ENCODE peak calls at places on chromosomes 11 and 22, in five cellular contexts. F is breast epithelium, A is K562, X is suprapubic skin, Q is prostate gland. E is an unnamed sample.

GRCh38 chr11:9755561-9755960 is 91.7 kb downstream of the SWAP70 start:
- DNase-seq in F (no peak), A (no peak), X (no peak), Q (no peak), E (no peak)

GRCh38 chr11:69669486-69669885 is 5.7 kb downstream of the LTO1 start:
- DNase-seq in F (peak), A (no peak), X (no peak), Q (no peak), E (peak)

GRCh38 chr22:38467904-38468760 is at the start of gene KDELR3:
- DNase-seq in F (no peak), A (peak), X (peak), Q (peak), E (peak)

GRCh38 chr11:16902979-16903378 is 111.2 kb downstream of the PLEKHA7 start:
- DNase-seq in F (no peak), A (no peak), X (no peak), Q (no peak), E (no peak)

GRCh38 chr11:13358871-13359270 is 81.3 kb downstream of the BMAL1 start:
- DNase-seq in F (no peak), A (no peak), X (no peak), Q (no peak), E (no peak)

GRCh38 chr11:130198292-130198691 is 38.7 kb downstream of the ST14 start:
- DNase-seq in F (no peak), A (peak), X (no peak), Q (no peak), E (peak)

GRCh38 chr22:39960791-39961746 is 872 bp downstream of the TMA7B start:
- DNase-seq in F (no peak), A (peak), X (no peak), Q (no peak), E (peak)

GRCh38 chr22:27157090-27157489 is 499.7 kb downstream of the MIAT start:
- DNase-seq in F (no peak), A (no peak), X (no peak), Q (no peak), E (no peak)

GRCh38 chr11:94885133-94885532 is 88.2 kb downstream of the CWC15 start:
- DNase-seq in F (no peak), A (no peak), X (no peak), Q (no peak), E (no peak)

GRCh38 chr11:8098361-8098760 is 17.4 kb downstream of the TUB start:
- DNase-seq in F (no peak), A (no peak), X (no peak), Q (no peak), E (peak)

GRCh38 chr11:47348859-47349258 is 3.6 kb downstream of the MYBPC3 start:
- DNase-seq in F (no peak), A (no peak), X (no peak), Q (no peak), E (no peak)

GRCh38 chr11:64271339-64272132 is 12.9 kb downstream of the BAD start:
- DNase-seq in F (peak), A (peak), X (peak), Q (peak), E (peak)

GRCh38 chr11:64268028-64268686 is 16.3 kb downstream of the BAD start:
- DNase-seq in F (no peak), A (no peak), X (no peak), Q (peak), E (peak)

GRCh38 chr11:64267207-64267945 is 16.0 kb downstream of the PLCB3 start:
- DNase-seq in F (no peak), A (no peak), X (no peak), Q (no peak), E (peak)

GRCh38 chr11:64268687-64269379 is 15.6 kb downstream of the BAD start:
- DNase-seq in F (no peak), A (peak), X (no peak), Q (no peak), E (peak)

DNA sequence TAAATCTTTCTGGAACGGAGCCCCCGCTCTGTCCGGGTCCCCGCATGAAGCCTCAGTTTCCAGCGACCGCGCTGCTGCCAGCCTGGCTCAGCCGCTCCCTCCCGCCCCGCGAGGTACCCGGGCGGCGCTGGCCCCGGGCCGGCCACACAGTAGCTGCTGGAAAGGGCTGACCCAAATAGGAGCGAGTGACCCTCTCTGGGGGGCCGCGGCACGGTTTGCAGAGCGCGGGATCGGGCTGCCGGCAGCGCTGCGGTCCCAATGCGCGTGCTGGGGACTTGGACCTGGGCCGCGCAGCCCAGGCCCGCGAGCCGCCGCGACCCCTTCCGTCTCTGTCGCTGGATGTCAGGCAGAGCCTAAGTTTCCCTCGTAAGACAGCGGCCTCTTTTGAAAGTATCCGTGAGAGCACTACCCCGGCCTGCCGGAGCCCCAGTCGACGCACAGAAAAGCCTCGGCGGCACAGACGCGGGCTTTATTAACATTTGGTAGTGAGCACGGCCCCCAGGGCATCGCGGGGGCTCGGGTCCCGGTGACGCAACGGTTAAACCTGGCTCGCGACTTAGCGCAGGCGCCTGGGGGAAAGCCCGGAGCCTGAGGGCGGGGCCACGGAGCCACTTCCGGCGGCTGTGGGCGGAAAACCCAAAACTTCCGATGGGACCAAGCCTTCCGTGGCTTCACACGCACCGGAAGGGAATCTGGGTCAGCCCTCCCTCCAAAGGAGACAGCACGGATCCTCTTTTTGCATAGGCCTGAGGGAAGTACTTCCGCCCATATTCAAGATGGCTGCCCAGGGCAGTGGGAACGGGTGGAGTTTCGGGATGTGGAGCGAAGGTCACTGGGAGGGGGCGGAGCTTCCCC is 14.9 kb downstream of the BAD start:
- DNase-seq in F (peak), A (peak), X (peak), Q (peak), E (peak)
- TF ChIP-seq POLR2AphosphoS5 in F (peak), A (peak), X (peak), Q (peak), E (peak)

GRCh38 chr11:102451041-102451692 is 1.4 kb downstream of the TMEM123 start:
- DNase-seq in F (no peak), A (no peak), X (no peak), Q (no peak), E (no peak)

GRCh38 chr11:102448869-102449224 is 3.7 kb downstream of the TMEM123 start:
- DNase-seq in F (no peak), A (no peak), X (no peak), Q (no peak), E (no peak)

GRCh38 chr11:102447941-102448868 is 4.4 kb downstream of the TMEM123 start:
- DNase-seq in F (no peak), A (no peak), X (no peak), Q (no peak), E (no peak)

GRCh38 chr11:102451693-102452460 is 688 bp downstream of the TMEM123 start:
- DNase-seq in F (no peak), A (peak), X (peak), Q (peak), E (peak)

DNA sequence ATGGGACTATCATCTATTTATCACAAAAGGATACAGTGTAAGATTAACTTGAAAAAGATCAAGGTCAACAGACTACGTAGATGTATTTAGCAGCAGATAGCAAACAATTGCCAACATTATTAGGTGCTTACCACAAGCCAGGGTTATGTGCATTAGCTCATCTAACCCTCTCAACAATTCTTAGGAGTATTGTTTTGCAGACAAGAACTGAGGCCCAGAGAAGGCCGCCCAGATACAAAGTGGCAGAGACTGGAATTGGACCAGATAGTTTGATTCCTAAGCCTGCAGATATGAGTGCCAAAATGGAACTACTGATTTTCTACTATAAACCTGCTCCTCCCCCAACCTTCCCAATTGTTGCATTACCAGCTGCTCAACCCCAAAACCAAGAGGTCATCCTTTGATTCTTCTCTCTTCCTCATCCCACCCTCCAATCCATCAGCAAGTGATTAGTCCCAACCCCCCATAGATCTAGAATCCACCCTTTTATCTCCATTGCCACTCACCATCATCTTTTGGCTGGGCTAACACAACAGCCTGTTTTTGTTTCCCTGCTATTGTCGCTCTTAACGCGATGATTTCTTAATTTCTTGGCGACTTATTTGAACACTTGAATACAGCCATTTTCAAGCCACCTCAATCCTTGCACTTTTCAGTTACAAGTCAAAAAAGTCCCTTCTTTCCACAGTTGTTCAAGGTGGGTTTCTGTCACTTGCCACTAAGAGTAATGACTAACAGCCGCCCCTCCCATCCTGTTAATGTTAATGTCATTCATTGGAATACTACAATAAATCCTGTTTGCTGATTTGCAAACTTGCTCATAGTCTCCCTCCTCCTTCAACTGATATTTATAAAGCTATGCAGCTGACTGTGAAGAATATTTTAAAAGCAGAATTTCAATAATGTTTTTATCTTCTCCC is 2.7 kb downstream of the TMEM123 start:
- DNase-seq in F (no peak), A (no peak), X (no peak), Q (no peak), E (no peak)
- TF ChIP-seq POLR2A in F (no peak), A (no peak), X (no peak), Q (no peak), E (no peak)

DNA sequence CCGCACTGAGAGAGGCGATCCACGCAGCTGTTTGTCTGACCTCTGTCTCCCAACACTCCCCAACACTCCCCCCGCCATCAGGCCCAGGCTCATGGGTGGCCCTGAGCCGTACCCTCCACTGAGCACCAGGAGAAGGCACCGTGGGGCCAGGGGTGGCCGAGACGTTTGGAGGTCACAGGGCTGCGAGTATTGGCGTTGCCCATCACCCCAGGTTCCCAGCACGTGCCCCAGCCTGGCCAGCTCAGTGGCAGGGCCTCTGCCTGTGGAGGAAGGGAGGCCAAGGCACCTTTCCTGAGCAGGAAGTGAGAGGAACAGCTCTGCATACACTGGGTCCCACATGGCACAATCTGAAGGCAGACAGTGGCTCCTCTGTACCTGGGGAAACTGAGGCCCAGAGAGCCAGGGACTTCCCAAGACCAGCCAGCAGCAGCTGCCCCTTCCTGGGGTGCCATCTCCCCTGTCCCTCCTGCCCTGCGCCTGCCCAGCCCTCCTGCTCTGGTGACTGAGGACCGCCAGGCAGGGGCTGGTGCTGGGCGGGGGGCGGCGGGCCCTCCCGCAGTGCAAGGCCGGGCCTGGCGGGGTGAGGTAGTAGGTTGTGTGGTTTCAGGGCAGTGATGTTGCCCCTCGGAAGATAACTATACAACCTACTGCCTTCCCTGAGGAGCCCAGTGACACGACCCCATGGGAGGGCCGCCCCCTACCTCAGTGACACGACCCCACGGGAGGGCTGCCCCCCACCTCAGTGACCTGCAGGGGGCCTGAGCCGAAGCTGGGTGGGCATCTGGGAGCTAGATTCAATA is 37.0 kb upstream of the PPARA start:
- DNase-seq in F (no peak), A (no peak), X (no peak), Q (no peak), E (no peak)
- TF ChIP-seq POLR2AphosphoS5 in F (no peak), A (no peak), X (no peak), Q (no peak), E (peak)

GRCh38 chr11:104462346-104462745 is 298.4 kb upstream of the PDGFD start:
- DNase-seq in F (no peak), A (no peak), X (no peak), Q (no peak), E (no peak)
- TF ChIP-seq POLR2A in F (no peak), A (no peak), X (no peak), Q (no peak), E (no peak)

DNA sequence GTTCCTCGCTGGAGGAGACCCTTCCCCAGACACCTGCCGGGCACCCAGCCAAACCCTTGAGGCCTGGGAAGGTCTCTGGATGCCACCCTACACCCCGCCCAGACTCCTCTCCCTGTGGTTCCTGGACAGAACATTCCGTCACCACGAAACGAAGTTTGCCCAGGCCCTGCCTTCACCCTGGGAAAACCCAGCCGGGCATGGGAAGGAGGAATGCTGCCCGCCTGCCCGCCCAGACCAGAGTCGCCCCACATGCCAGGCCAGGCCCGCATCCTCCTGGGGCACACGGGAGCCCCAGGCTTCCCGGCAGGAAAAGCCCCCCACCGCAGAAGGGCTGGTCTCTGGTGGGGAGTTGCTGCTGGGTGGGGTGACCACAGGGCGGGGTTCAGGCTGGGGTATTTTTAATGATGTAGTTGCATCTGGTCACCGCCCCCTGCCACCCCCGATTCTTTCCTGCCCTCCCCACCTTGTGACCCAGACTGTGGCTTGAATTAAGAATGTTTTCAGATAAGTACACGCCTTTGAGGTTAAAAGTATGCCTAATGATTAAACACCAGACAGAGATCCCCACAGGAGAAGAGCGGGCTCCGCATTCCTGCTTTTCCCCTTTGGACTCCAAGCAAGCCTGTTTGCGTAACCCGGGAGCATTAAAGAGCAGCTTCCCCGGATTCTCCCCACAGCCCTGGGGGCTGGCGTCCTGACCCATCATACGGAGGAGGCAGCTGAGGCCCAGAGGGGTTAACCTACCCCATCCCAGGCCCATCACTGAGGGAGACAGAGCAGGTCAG is 44.6 kb upstream of the PPARA start:
- DNase-seq in F (peak), A (no peak), X (no peak), Q (peak), E (no peak)
- TF ChIP-seq POLR2AphosphoS5 in F (peak), A (no peak), X (no peak), Q (peak), E (no peak)

DNA sequence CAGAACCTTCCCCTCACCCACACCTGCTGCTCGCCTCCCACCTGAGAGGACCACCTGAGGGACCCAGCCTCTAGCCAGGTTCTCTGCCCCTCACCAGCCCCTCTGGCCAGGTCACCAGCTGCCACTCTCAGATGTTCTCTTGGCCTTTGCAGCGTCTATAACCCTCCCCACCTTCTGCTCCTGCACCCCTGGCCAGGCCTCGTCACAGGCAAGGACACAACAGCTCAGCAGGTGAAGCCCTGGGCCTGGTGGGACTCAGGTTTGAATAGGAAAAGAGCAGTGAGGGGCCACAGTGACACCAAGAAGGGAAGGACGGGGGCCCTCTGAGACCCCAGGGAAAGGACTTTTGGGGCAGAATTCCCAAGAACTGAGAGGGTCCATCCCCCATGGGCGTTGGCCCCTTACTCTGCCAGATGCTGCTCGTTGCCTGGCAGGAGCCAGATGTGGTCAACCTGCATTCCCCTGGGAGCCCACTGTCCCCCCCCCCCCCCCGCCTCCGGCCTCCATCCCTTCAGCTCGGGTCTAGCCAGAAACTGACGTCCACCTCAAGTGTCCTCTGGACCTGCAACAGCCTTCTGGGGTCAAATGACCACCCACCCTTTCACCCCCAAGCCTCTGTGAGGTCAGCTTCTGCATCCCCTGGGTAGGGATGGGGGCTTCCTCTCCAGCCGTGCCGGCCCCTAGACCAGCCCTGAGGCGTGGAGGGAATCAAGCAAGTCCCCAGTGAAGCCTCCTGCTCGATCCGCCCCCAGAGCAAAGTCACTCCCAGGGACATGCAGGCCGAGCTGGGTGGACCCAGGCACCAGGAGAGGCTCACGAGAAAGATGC is 28.7 kb downstream of the SBF1 start:
- DNase-seq in F (no peak), A (no peak), X (no peak), Q (no peak), E (no peak)
- TF ChIP-seq POLR2A in F (no peak), A (peak), X (no peak), Q (no peak), E (no peak)

DNA sequence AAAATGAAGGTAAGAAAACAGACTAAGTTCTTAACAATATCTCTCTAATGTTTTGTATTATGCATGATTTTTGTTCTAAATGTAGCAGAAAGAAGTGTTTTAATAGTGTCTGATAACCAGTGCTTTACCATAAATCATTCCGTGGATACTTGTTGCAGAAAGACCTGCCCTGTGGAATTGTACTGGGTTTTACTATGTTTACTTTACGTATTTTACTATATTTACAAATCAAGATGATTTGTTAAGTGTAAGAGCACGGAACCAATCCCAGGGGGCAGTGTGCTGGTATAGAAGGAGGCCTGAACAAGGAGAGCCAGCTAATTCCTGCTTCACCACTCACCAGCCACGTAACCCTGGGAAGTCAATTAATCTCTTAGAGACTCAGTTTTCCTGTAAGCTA is 1.4 kb downstream of the HTR3B start:
- DNase-seq in F (no peak), A (no peak), X (no peak), Q (peak), E (no peak)
- TF ChIP-seq POLR2AphosphoS5 in F (no peak), A (no peak), X (no peak), Q (peak), E (no peak)

GRCh38 chr11:110805764-110806163 is 93.5 kb upstream of the ARHGAP20 start:
- DNase-seq in F (no peak), A (no peak), X (no peak), Q (no peak), E (no peak)
- TF ChIP-seq POLR2A in F (no peak), A (no peak), X (no peak), Q (no peak), E (no peak)

DNA sequence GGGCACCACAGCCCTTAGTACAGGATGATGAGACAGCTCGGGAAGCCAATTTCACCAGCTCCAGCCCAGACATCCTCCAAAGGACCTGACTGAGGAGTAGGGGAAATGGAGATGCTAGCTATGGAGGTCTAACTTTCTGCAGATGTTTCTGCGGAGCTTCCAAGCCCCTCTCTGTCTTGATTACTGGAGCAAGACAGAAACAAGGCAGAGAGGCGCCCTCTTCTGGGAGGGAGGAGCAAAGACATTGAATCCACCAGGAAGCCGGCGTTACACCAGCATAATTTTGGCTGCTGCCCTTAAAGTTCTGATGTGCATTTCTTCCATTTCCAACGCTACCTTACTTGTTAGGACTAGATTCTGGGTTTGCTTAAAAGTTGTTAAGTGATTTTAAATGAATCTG is 107.3 kb upstream of the HSD17B12 start:
- DNase-seq in F (no peak), A (peak), X (no peak), Q (no peak), E (no peak)
- TF ChIP-seq POLR2AphosphoS5 in F (no peak), A (no peak), X (no peak), Q (no peak), E (no peak)

E was measured in spleen.